ENCODE peak calls at places on chromosomes 4 and X, in nine cellular contexts. One of them, this sample, is unnamed.

GRCh38 chr4:167321299-167321698 is 87.0 kb upstream of the SPOCK3 start:
- DNase-seq in HCT116: no peak
- DNase-seq in sigmoid colon: no peak
- DNase-seq in HepG2: no peak
- DNase-seq in K562: no peak
- DNase-seq in breast epithelium: no peak
- DNase-seq in endothelial cell of umbilical vein: no peak
- DNase-seq in suprapubic skin: no peak
- DNase-seq in upper lobe of left lung: no peak
- DNase-seq in this sample: no peak

GRCh38 chrX:13013353-13014110 is 30.9 kb downstream of the FAM9C start:
- DNase-seq in HCT116: no peak
- DNase-seq in sigmoid colon: peak
- DNase-seq in HepG2: no peak
- DNase-seq in K562: no peak
- DNase-seq in breast epithelium: no peak
- DNase-seq in endothelial cell of umbilical vein: no peak
- DNase-seq in suprapubic skin: no peak
- DNase-seq in upper lobe of left lung: no peak
- DNase-seq in this sample: peak

GRCh38 chr4:96845091-96845490 is 1005.2 kb downstream of the PDHA2 start:
- DNase-seq in HCT116: no peak
- DNase-seq in sigmoid colon: no peak
- DNase-seq in HepG2: no peak
- DNase-seq in K562: no peak
- DNase-seq in breast epithelium: no peak
- DNase-seq in endothelial cell of umbilical vein: no peak
- DNase-seq in suprapubic skin: no peak
- DNase-seq in upper lobe of left lung: no peak
- DNase-seq in this sample: no peak

GRCh38 chr4:1725521-1725920 is 4.2 kb downstream of the TACC3 start:
- DNase-seq in HCT116: no peak
- DNase-seq in sigmoid colon: no peak
- DNase-seq in HepG2: no peak
- DNase-seq in K562: no peak
- DNase-seq in breast epithelium: no peak
- DNase-seq in endothelial cell of umbilical vein: no peak
- DNase-seq in suprapubic skin: no peak
- DNase-seq in upper lobe of left lung: peak
- DNase-seq in this sample: no peak

GRCh38 chrX:63585936-63586335 is 199.1 kb downstream of the ARHGEF9 start:
- DNase-seq in HCT116: no peak
- DNase-seq in sigmoid colon: no peak
- DNase-seq in HepG2: no peak
- DNase-seq in K562: no peak
- DNase-seq in breast epithelium: no peak
- DNase-seq in endothelial cell of umbilical vein: no peak
- DNase-seq in suprapubic skin: no peak
- DNase-seq in upper lobe of left lung: no peak
- DNase-seq in this sample: no peak

GRCh38 chr4:83364312-83364711 is 29.7 kb upstream of the HPSE start:
- DNase-seq in HCT116: no peak
- DNase-seq in sigmoid colon: no peak
- DNase-seq in HepG2: no peak
- DNase-seq in K562: peak
- DNase-seq in breast epithelium: no peak
- DNase-seq in endothelial cell of umbilical vein: no peak
- DNase-seq in suprapubic skin: no peak
- DNase-seq in upper lobe of left lung: no peak
- DNase-seq in this sample: no peak

GRCh38 chr4:110361921-110362320 is 114.0 kb upstream of the ENPEP start:
- DNase-seq in HCT116: no peak
- DNase-seq in sigmoid colon: no peak
- DNase-seq in HepG2: no peak
- DNase-seq in K562: no peak
- DNase-seq in breast epithelium: no peak
- DNase-seq in endothelial cell of umbilical vein: no peak
- DNase-seq in suprapubic skin: no peak
- DNase-seq in upper lobe of left lung: no peak
- DNase-seq in this sample: no peak

GRCh38 chrX:68932611-68933010 is 103.8 kb downstream of the EFNB1 start:
- DNase-seq in HCT116: no peak
- DNase-seq in sigmoid colon: peak
- DNase-seq in HepG2: no peak
- DNase-seq in K562: no peak
- DNase-seq in breast epithelium: no peak
- DNase-seq in endothelial cell of umbilical vein: peak
- DNase-seq in suprapubic skin: peak
- DNase-seq in upper lobe of left lung: no peak
- DNase-seq in this sample: peak

GRCh38 chr4:2763511-2763967 is 7.4 kb upstream of the TNIP2 start:
- DNase-seq in HCT116: no peak
- DNase-seq in sigmoid colon: peak
- DNase-seq in HepG2: no peak
- DNase-seq in K562: no peak
- DNase-seq in breast epithelium: no peak
- DNase-seq in endothelial cell of umbilical vein: no peak
- DNase-seq in suprapubic skin: no peak
- DNase-seq in upper lobe of left lung: peak
- DNase-seq in this sample: no peak

GRCh38 chr4:163755013-163755412 is 260.5 kb downstream of the TMA16 start:
- DNase-seq in HCT116: no peak
- DNase-seq in sigmoid colon: no peak
- DNase-seq in HepG2: no peak
- DNase-seq in K562: no peak
- DNase-seq in breast epithelium: no peak
- DNase-seq in endothelial cell of umbilical vein: no peak
- DNase-seq in suprapubic skin: no peak
- DNase-seq in upper lobe of left lung: no peak
- DNase-seq in this sample: no peak

GRCh38 chr4:167622481-167623240 is 388.4 kb upstream of the SPOCK3 start:
- DNase-seq in HCT116: peak
- DNase-seq in sigmoid colon: no peak
- DNase-seq in HepG2: peak
- DNase-seq in K562: peak
- DNase-seq in breast epithelium: no peak
- DNase-seq in endothelial cell of umbilical vein: peak
- DNase-seq in suprapubic skin: no peak
- DNase-seq in upper lobe of left lung: no peak
- DNase-seq in this sample: peak

GRCh38 chrX:15673970-15674369 is 9.4 kb upstream of the CLTRN start:
- DNase-seq in HCT116: no peak
- DNase-seq in sigmoid colon: no peak
- DNase-seq in HepG2: no peak
- DNase-seq in K562: no peak
- DNase-seq in breast epithelium: no peak
- DNase-seq in endothelial cell of umbilical vein: no peak
- DNase-seq in suprapubic skin: no peak
- DNase-seq in upper lobe of left lung: no peak
- DNase-seq in this sample: no peak

GRCh38 chr4:123869517-123870282 is 473.1 kb downstream of the SPRY1 start:
- DNase-seq in HCT116: no peak
- DNase-seq in sigmoid colon: peak
- DNase-seq in HepG2: no peak
- DNase-seq in K562: no peak
- DNase-seq in breast epithelium: no peak
- DNase-seq in endothelial cell of umbilical vein: no peak
- DNase-seq in suprapubic skin: no peak
- DNase-seq in upper lobe of left lung: no peak
- DNase-seq in this sample: no peak

GRCh38 chr4:30720021-30720655 is at the start of gene PCDH7:
- DNase-seq in HCT116: no peak
- DNase-seq in sigmoid colon: peak
- DNase-seq in HepG2: no peak
- DNase-seq in K562: no peak
- DNase-seq in breast epithelium: no peak
- DNase-seq in endothelial cell of umbilical vein: peak
- DNase-seq in suprapubic skin: no peak
- DNase-seq in upper lobe of left lung: peak
- DNase-seq in this sample: peak

GRCh38 chr4:30717208-30718020 is 2.8 kb upstream of the PCDH7 start:
- DNase-seq in HCT116: no peak
- DNase-seq in sigmoid colon: peak
- DNase-seq in HepG2: no peak
- DNase-seq in K562: no peak
- DNase-seq in breast epithelium: no peak
- DNase-seq in endothelial cell of umbilical vein: peak
- DNase-seq in suprapubic skin: no peak
- DNase-seq in upper lobe of left lung: peak
- DNase-seq in this sample: peak

GRCh38 chr4:30719363-30720020 is 677 bp upstream of the PCDH7 start:
- DNase-seq in HCT116: no peak
- DNase-seq in sigmoid colon: peak
- DNase-seq in HepG2: no peak
- DNase-seq in K562: no peak
- DNase-seq in breast epithelium: no peak
- DNase-seq in endothelial cell of umbilical vein: peak
- DNase-seq in suprapubic skin: no peak
- DNase-seq in upper lobe of left lung: peak
- DNase-seq in this sample: peak

GRCh38 chr4:30718021-30718888 is 1.9 kb upstream of the PCDH7 start:
- DNase-seq in HCT116: no peak
- DNase-seq in sigmoid colon: peak
- DNase-seq in HepG2: no peak
- DNase-seq in K562: no peak
- DNase-seq in breast epithelium: no peak
- DNase-seq in endothelial cell of umbilical vein: peak
- DNase-seq in suprapubic skin: no peak
- DNase-seq in upper lobe of left lung: peak
- DNase-seq in this sample: peak

GRCh38 chr4:30718889-30719252 is 1.3 kb upstream of the PCDH7 start:
- DNase-seq in HCT116: no peak
- DNase-seq in sigmoid colon: no peak
- DNase-seq in HepG2: no peak
- DNase-seq in K562: no peak
- DNase-seq in breast epithelium: no peak
- DNase-seq in endothelial cell of umbilical vein: peak
- DNase-seq in suprapubic skin: no peak
- DNase-seq in upper lobe of left lung: peak
- DNase-seq in this sample: no peak
- TF ChIP-seq CTCF in HCT116: no peak
- TF ChIP-seq CTCF in sigmoid colon: peak
- TF ChIP-seq CTCF in HepG2: no peak
- TF ChIP-seq CTCF in K562: no peak
- TF ChIP-seq CTCF in breast epithelium: no peak
- TF ChIP-seq CTCF in endothelial cell of umbilical vein: no peak
- TF ChIP-seq CTCF in suprapubic skin: no peak
- TF ChIP-seq CTCF in upper lobe of left lung: no peak
- TF ChIP-seq CTCF in this sample: no peak

DNA sequence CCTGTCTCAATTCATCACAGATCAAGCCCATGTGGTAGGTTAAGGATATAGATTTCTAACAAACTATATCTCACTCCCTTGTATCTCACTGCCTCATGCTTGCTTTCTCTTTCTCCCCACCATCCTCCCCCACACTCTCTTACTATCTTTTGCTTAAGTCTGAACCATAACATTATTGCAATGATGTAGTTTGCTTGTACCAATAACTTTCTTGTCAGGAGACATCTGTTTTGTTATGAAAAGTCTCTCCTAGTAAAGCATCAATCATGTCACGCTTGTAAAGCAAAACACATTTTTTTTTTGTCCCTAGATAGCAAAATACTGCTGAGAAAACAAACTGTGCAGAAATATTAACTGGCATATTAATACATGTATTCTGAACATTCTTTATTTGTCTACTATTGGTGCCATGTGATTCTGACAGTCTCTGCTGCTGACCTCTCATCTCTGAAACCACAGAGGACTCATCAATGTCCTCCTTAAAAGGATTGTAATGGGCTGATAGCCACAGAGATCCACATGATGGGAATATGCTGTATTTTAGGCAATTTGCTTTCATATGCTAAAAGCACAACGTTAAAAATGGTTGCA is 217.5 kb downstream of the VEGFC start:
- DNase-seq in HCT116: no peak
- DNase-seq in sigmoid colon: no peak
- DNase-seq in HepG2: no peak
- DNase-seq in K562: no peak
- DNase-seq in breast epithelium: no peak
- DNase-seq in endothelial cell of umbilical vein: no peak
- DNase-seq in suprapubic skin: no peak
- DNase-seq in upper lobe of left lung: no peak
- DNase-seq in this sample: no peak
- TF ChIP-seq POLR2AphosphoS5 in HCT116: no peak
- TF ChIP-seq POLR2AphosphoS5 in sigmoid colon: no peak
- TF ChIP-seq POLR2AphosphoS5 in HepG2: no peak
- TF ChIP-seq POLR2AphosphoS5 in K562: no peak
- TF ChIP-seq POLR2AphosphoS5 in breast epithelium: no peak
- TF ChIP-seq POLR2AphosphoS5 in endothelial cell of umbilical vein: no peak
- TF ChIP-seq POLR2AphosphoS5 in suprapubic skin: no peak
- TF ChIP-seq POLR2AphosphoS5 in upper lobe of left lung: no peak
- TF ChIP-seq POLR2AphosphoS5 in this sample: no peak

GRCh38 chr4:152537881-152538280 is 2.0 kb upstream of the FBXW7 start:
- DNase-seq in HCT116: no peak
- DNase-seq in sigmoid colon: no peak
- DNase-seq in HepG2: no peak
- DNase-seq in K562: no peak
- DNase-seq in breast epithelium: no peak
- DNase-seq in endothelial cell of umbilical vein: no peak
- DNase-seq in suprapubic skin: no peak
- DNase-seq in upper lobe of left lung: no peak
- DNase-seq in this sample: no peak

GRCh38 chr4:152539556-152540292 is 3.8 kb upstream of the FBXW7 start:
- DNase-seq in HCT116: no peak
- DNase-seq in sigmoid colon: no peak
- DNase-seq in HepG2: no peak
- DNase-seq in K562: no peak
- DNase-seq in breast epithelium: no peak
- DNase-seq in endothelial cell of umbilical vein: no peak
- DNase-seq in suprapubic skin: no peak
- DNase-seq in upper lobe of left lung: peak
- DNase-seq in this sample: no peak

GRCh38 chr4:152545088-152545487 is 9.2 kb upstream of the FBXW7 start:
- DNase-seq in HCT116: no peak
- DNase-seq in sigmoid colon: no peak
- DNase-seq in HepG2: no peak
- DNase-seq in K562: no peak
- DNase-seq in breast epithelium: no peak
- DNase-seq in endothelial cell of umbilical vein: no peak
- DNase-seq in suprapubic skin: no peak
- DNase-seq in upper lobe of left lung: no peak
- DNase-seq in this sample: no peak

GRCh38 chr4:152540293-152540674 is 4.4 kb upstream of the FBXW7 start:
- DNase-seq in HCT116: no peak
- DNase-seq in sigmoid colon: no peak
- DNase-seq in HepG2: peak
- DNase-seq in K562: no peak
- DNase-seq in breast epithelium: no peak
- DNase-seq in endothelial cell of umbilical vein: no peak
- DNase-seq in suprapubic skin: no peak
- DNase-seq in upper lobe of left lung: no peak
- DNase-seq in this sample: no peak

GRCh38 chr4:152540941-152541340 is 5.0 kb upstream of the FBXW7 start:
- DNase-seq in HCT116: no peak
- DNase-seq in sigmoid colon: no peak
- DNase-seq in HepG2: no peak
- DNase-seq in K562: no peak
- DNase-seq in breast epithelium: no peak
- DNase-seq in endothelial cell of umbilical vein: no peak
- DNase-seq in suprapubic skin: peak
- DNase-seq in upper lobe of left lung: peak
- DNase-seq in this sample: no peak
- TF ChIP-seq POLR2A in HCT116: no peak
- TF ChIP-seq POLR2A in sigmoid colon: no peak
- TF ChIP-seq POLR2A in HepG2: no peak
- TF ChIP-seq POLR2A in K562: no peak
- TF ChIP-seq POLR2A in breast epithelium: no peak
- TF ChIP-seq POLR2A in endothelial cell of umbilical vein: no peak
- TF ChIP-seq POLR2A in suprapubic skin: no peak
- TF ChIP-seq POLR2A in upper lobe of left lung: no peak
- TF ChIP-seq POLR2A in this sample: no peak

GRCh38 chrX:130994671-130995070 is 63.5 kb upstream of the ARHGAP36 start:
- DNase-seq in HCT116: no peak
- DNase-seq in sigmoid colon: no peak
- DNase-seq in HepG2: no peak
- DNase-seq in K562: peak
- DNase-seq in breast epithelium: no peak
- DNase-seq in endothelial cell of umbilical vein: peak
- DNase-seq in suprapubic skin: no peak
- DNase-seq in upper lobe of left lung: no peak
- DNase-seq in this sample: no peak
- TF ChIP-seq CTCF in HCT116: peak
- TF ChIP-seq CTCF in sigmoid colon: peak
- TF ChIP-seq CTCF in HepG2: peak
- TF ChIP-seq CTCF in K562: peak
- TF ChIP-seq CTCF in breast epithelium: no peak
- TF ChIP-seq CTCF in endothelial cell of umbilical vein: peak
- TF ChIP-seq CTCF in suprapubic skin: no peak
- TF ChIP-seq CTCF in upper lobe of left lung: no peak
- TF ChIP-seq CTCF in this sample: peak